ENCODE peak calls at places on chromosomes 12 and 14, in five cellular contexts. Q is sigmoid colon, D is DND-41, W is ascending aorta, J is BE2C. O is an unnamed sample.

GRCh38 chr14:76918176-76918750 is 92.1 kb downstream of the LRRC74A start:
- DNase-seq in Q (peak), D (peak), W (peak), J (peak), O (no peak)

GRCh38 chr12:55829967-55830600 is 697 bp upstream of the DNAJC14 start:
- DNase-seq in Q (peak), D (peak), W (peak), J (no peak), O (peak)

GRCh38 chr14:32620303-32620702 is 291.2 kb downstream of the AKAP6 start:
- DNase-seq in Q (no peak), D (no peak), W (no peak), J (no peak), O (no peak)

GRCh38 chr12:4379410-4379809 is at the start of gene FGF23:
- DNase-seq in Q (no peak), D (no peak), W (no peak), J (no peak), O (no peak)

GRCh38 chr14:103023881-103024473 is 33.4 kb downstream of the CDC42BPB start:
- DNase-seq in Q (no peak), D (no peak), W (peak), J (no peak), O (no peak)

GRCh38 chr14:72679106-72679505 is 214.8 kb downstream of the DPF3 start:
- DNase-seq in Q (no peak), D (no peak), W (no peak), J (peak), O (no peak)

GRCh38 chr14:63343878-63344277 is 25.1 kb upstream of the GPHB5 start:
- DNase-seq in Q (no peak), D (no peak), W (no peak), J (no peak), O (no peak)

GRCh38 chr14:20686386-20687143 is 2.0 kb upstream of the ANG start:
- DNase-seq in Q (no peak), D (no peak), W (no peak), J (no peak), O (no peak)

GRCh38 chr12:31118831-31119530 is 45.3 kb downstream of the DDX11 start:
- DNase-seq in Q (no peak), D (no peak), W (no peak), J (no peak), O (peak)

GRCh38 chr12:6790496-6791150 is 1.3 kb downstream of the CD4 start:
- DNase-seq in Q (no peak), D (peak), W (no peak), J (no peak), O (no peak)

GRCh38 chr14:56962431-56962830 is 152.2 kb upstream of the OTX2 start:
- DNase-seq in Q (no peak), D (no peak), W (no peak), J (no peak), O (no peak)

GRCh38 chr12:108831309-108831991 is 25.9 kb downstream of the SSH1 start:
- DNase-seq in Q (no peak), D (no peak), W (no peak), J (no peak), O (no peak)

GRCh38 chr12:104957388-104958008 is 592 bp downstream of the SLC41A2 start:
- DNase-seq in Q (peak), D (no peak), W (peak), J (no peak), O (peak)

GRCh38 chr12:49342066-49342913 is 4.4 kb upstream of the DNAJC22 start:
- DNase-seq in Q (peak), D (peak), W (peak), J (peak), O (peak)

GRCh38 chr14:103086771-103087342 is 2.8 kb downstream of the LBHD2 start:
- DNase-seq in Q (no peak), D (no peak), W (no peak), J (no peak), O (no peak)

GRCh38 chr14:33357225-33358010 is 418.7 kb downstream of the NPAS3 start:
- DNase-seq in Q (no peak), D (no peak), W (no peak), J (no peak), O (no peak)

GRCh38 chr12:76786986-76787385 is 23.1 kb downstream of the ZDHHC17 start:
- DNase-seq in Q (no peak), D (no peak), W (no peak), J (no peak), O (no peak)

GRCh38 chr14:93991212-93991611 is 5.9 kb upstream of the CCDC197 start:
- DNase-seq in Q (no peak), D (no peak), W (no peak), J (no peak), O (no peak)

GRCh38 chr12:108779998-108780688 is 48.8 kb upstream of the CORO1C start:
- DNase-seq in Q (no peak), D (no peak), W (no peak), J (no peak), O (peak)

GRCh38 chr12:97148941-97149559 is 242.0 kb downstream of the NEDD1 start:
- DNase-seq in Q (no peak), D (peak), W (no peak), J (peak), O (peak)

GRCh38 chr12:54991161-54991991 is 6.8 kb upstream of the TESPA1 start:
- DNase-seq in Q (no peak), D (peak), W (no peak), J (no peak), O (peak)

GRCh38 chr14:69711065-69711464 is 55.9 kb upstream of the SRSF5 start:
- DNase-seq in Q (peak), D (no peak), W (no peak), J (peak), O (no peak)

GRCh38 chr14:94132285-94132887 is 3.0 kb upstream of the IFI27L2 start:
- DNase-seq in Q (no peak), D (peak), W (peak), J (peak), O (peak)

GRCh38 chr12:47686645-47687240 is 19.1 kb downstream of the RPAP3 start:
- DNase-seq in Q (no peak), D (peak), W (no peak), J (peak), O (peak)

GRCh38 chr12:56760460-56760859 is 2.7 kb upstream of the HSD17B6 start:
- DNase-seq in Q (no peak), D (no peak), W (peak), J (no peak), O (no peak)

GRCh38 chr12:40986031-40986430 is 202.1 kb upstream of the PDZRN4 start:
- DNase-seq in Q (no peak), D (no peak), W (no peak), J (no peak), O (no peak)

GRCh38 chr14:45949479-45949878 is 696.5 kb upstream of the MIS18BP1 start:
- DNase-seq in Q (no peak), D (no peak), W (no peak), J (no peak), O (no peak)

GRCh38 chr14:56342419-56342901 is 224.2 kb downstream of the PELI2 start:
- DNase-seq in Q (no peak), D (no peak), W (no peak), J (no peak), O (no peak)

GRCh38 chr14:77593501-77593911 is 22.9 kb downstream of the SPTLC2 start:
- DNase-seq in Q (no peak), D (no peak), W (no peak), J (no peak), O (no peak)

GRCh38 chr12:12853435-12853834 is 37.9 kb upstream of the GPRC5A start:
- DNase-seq in Q (no peak), D (no peak), W (no peak), J (no peak), O (no peak)

GRCh38 chr14:86787782-86788181 is 1205.2 kb downstream of the GALC start:
- DNase-seq in Q (no peak), D (peak), W (no peak), J (peak), O (no peak)

GRCh38 chr12:52216107-52216506 is 16.9 kb upstream of the KRT7 start:
- DNase-seq in Q (peak), D (no peak), W (no peak), J (no peak), O (no peak)

GRCh38 chr12:69196302-69197288 is 42.8 kb upstream of the CPSF6 start:
- DNase-seq in Q (no peak), D (no peak), W (no peak), J (no peak), O (no peak)
- TF ChIP-seq CTCF in Q (no peak), D (peak), W (no peak), J (peak), O (no peak)

DNA sequence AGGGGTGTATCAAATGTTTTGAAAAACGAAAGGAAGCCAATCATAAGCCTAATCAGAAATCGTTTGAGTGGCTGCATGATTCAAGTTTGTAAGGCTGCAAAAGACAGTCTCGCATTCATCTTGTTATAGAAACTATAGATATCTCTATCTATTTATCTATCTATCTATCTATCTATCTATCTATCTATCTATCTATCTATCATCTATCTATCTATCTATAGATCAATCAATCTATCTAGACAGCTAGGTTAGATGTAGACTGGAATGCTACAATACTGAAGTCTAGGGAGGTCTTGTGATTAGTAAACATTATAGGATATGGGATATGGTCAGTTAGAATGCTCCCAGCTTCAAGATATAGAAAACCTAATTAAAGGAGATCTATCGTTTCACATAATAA is 52.2 kb upstream of the BTG1 start:
- DNase-seq in Q (no peak), D (no peak), W (no peak), J (no peak), O (no peak)
- TF ChIP-seq CTCF in Q (no peak), D (no peak), W (no peak), J (no peak), O (no peak)

GRCh38 chr14:100416921-100417451 is 93.8 kb downstream of the SLC25A47 start:
- DNase-seq in Q (no peak), D (no peak), W (no peak), J (no peak), O (no peak)

GRCh38 chr14:100415226-100415625 is 92.1 kb downstream of the SLC25A47 start:
- DNase-seq in Q (no peak), D (no peak), W (no peak), J (no peak), O (no peak)

GRCh38 chr14:100419856-100420255 is 96.7 kb downstream of the SLC25A47 start:
- DNase-seq in Q (peak), D (no peak), W (no peak), J (peak), O (no peak)

GRCh38 chr14:100416081-100416480 is 92.9 kb downstream of the SLC25A47 start:
- DNase-seq in Q (no peak), D (no peak), W (no peak), J (no peak), O (no peak)

DNA sequence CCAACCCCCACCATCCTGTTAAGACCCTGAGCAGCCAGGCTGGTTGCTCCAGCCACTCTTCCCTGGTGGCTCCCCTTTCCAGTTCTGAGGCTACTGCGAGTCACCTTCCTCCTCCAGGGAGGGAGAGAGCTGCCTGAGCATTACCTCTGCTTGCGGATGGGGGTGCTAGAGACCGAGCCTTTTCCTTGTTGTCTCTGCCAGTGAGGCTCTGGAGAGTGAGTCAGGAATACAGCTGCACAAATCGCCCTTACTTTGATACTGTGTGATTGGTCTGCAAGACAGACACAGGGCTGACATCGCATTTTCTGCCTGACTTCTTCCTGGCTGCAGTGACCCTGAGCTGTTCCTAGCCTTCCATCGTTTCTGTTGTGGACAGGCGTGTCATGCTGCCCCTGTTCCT is 94.3 kb downstream of the SLC25A47 start:
- DNase-seq in Q (peak), D (no peak), W (no peak), J (peak), O (no peak)
- TF ChIP-seq CTCF in Q (peak), D (peak), W (no peak), J (peak), O (no peak)

GRCh38 chr12:75505706-75506312 is 5.6 kb downstream of the KRR1 start:
- DNase-seq in Q (no peak), D (no peak), W (no peak), J (no peak), O (no peak)
- TF ChIP-seq CTCF in Q (no peak), D (peak), W (peak), J (peak), O (peak)

GRCh38 chr12:45215419-45216296 is at the start of gene ANO6:
- DNase-seq in Q (peak), D (peak), W (peak), J (peak), O (peak)
- TF ChIP-seq CTCF in Q (no peak), D (peak), W (peak), J (peak), O (no peak)